ENCODE peak calls at places on chromosomes 2 and 18, in four cellular contexts. One of them, this sample, is unnamed.

GRCh38 chr2:160927335-160927734 is 232.9 kb upstream of the TANK start:
- DNase-seq in choroid plexus epithelial cell: no peak
- DNase-seq in NT2/D1: no peak
- DNase-seq in 8988T: no peak
- DNase-seq in this sample: no peak

GRCh38 chr2:222364280-222364895 is 60.0 kb upstream of the SGPP2 start:
- DNase-seq in choroid plexus epithelial cell: peak; percentile 1
- DNase-seq in 8988T: no peak
- DNase-seq in NT2/D1: no peak
- DNase-seq in this sample: no peak

GRCh38 chr2:46989491-46990230 is 74.1 kb upstream of the MCFD2 start:
- DNase-seq in choroid plexus epithelial cell: no peak
- DNase-seq in 8988T: no peak
- DNase-seq in NT2/D1: no peak
- DNase-seq in this sample: no peak

GRCh38 chr18:59451963-59452362 is 92.9 kb upstream of the LMAN1 start:
- DNase-seq in 8988T: no peak
- DNase-seq in NT2/D1: no peak
- DNase-seq in choroid plexus epithelial cell: no peak
- DNase-seq in this sample: no peak

GRCh38 chr2:126776255-126776654 is 120.3 kb downstream of the GYPC start:
- DNase-seq in choroid plexus epithelial cell: no peak
- DNase-seq in 8988T: no peak
- DNase-seq in NT2/D1: no peak
- DNase-seq in this sample: no peak

GRCh38 chr2:100106460-100106859 is 35.9 kb downstream of the AFF3 start:
- DNase-seq in choroid plexus epithelial cell: no peak
- DNase-seq in 8988T: no peak
- DNase-seq in NT2/D1: peak; percentile 32
- DNase-seq in this sample: peak; percentile 57

GRCh38 chr2:233801357-233802131 is 23.4 kb downstream of the MROH2A start:
- DNase-seq in 8988T: no peak
- DNase-seq in NT2/D1: no peak
- DNase-seq in choroid plexus epithelial cell: peak; percentile 11
- DNase-seq in this sample: no peak

GRCh38 chr2:62591491-62591890 is 85.5 kb upstream of the TMEM17 start:
- DNase-seq in NT2/D1: no peak
- DNase-seq in 8988T: no peak
- DNase-seq in choroid plexus epithelial cell: no peak
- DNase-seq in this sample: no peak

GRCh38 chr2:201699384-201699783 is 940 bp upstream of the MPP4 start:
- DNase-seq in choroid plexus epithelial cell: no peak
- DNase-seq in 8988T: no peak
- DNase-seq in NT2/D1: no peak
- DNase-seq in this sample: no peak

GRCh38 chr2:238461916-238462315 is 35.2 kb downstream of the ASB1 start:
- DNase-seq in 8988T: no peak
- DNase-seq in choroid plexus epithelial cell: no peak
- DNase-seq in NT2/D1: no peak
- DNase-seq in this sample: no peak

GRCh38 chr2:215613265-215613664 is 177.4 kb upstream of the FN1 start:
- DNase-seq in NT2/D1: peak; percentile 25
- DNase-seq in choroid plexus epithelial cell: peak; percentile 54
- DNase-seq in 8988T: no peak
- DNase-seq in this sample: no peak

GRCh38 chr18:27136208-27136535 is 48.9 kb downstream of the CHST9 start:
- DNase-seq in choroid plexus epithelial cell: peak; percentile 10
- DNase-seq in NT2/D1: no peak
- DNase-seq in 8988T: peak; percentile 27
- DNase-seq in this sample: peak; percentile 8

GRCh38 chr2:47119001-47119400 is 36.1 kb downstream of the STPG4 start:
- DNase-seq in choroid plexus epithelial cell: peak; percentile 42
- DNase-seq in NT2/D1: no peak
- DNase-seq in 8988T: no peak
- DNase-seq in this sample: no peak

GRCh38 chr2:226985227-226985946 is 149.5 kb downstream of the RHBDD1 start:
- DNase-seq in NT2/D1: peak; percentile 38
- DNase-seq in 8988T: no peak
- DNase-seq in choroid plexus epithelial cell: peak; percentile 93
- DNase-seq in this sample: peak; percentile 33

GRCh38 chr2:108565778-108566375 is 31.6 kb downstream of the LIMS1 start:
- DNase-seq in NT2/D1: no peak
- DNase-seq in 8988T: no peak
- DNase-seq in choroid plexus epithelial cell: no peak
- DNase-seq in this sample: no peak

GRCh38 chr2:207390302-207391095 is 139.3 kb upstream of the CREB1 start:
- DNase-seq in NT2/D1: no peak
- DNase-seq in choroid plexus epithelial cell: no peak
- DNase-seq in 8988T: no peak
- DNase-seq in this sample: no peak

GRCh38 chr2:173264603-173265366 is 89.9 kb upstream of the CDCA7 start:
- DNase-seq in NT2/D1: peak; percentile 55
- DNase-seq in 8988T: no peak
- DNase-seq in choroid plexus epithelial cell: no peak
- DNase-seq in this sample: no peak

GRCh38 chr18:9147440-9148238 is 11.1 kb downstream of the ANKRD12 start:
- DNase-seq in NT2/D1: peak; percentile 6
- DNase-seq in 8988T: no peak
- DNase-seq in choroid plexus epithelial cell: peak; percentile 89
- DNase-seq in this sample: peak; percentile 34

GRCh38 chr2:183533021-183533420 is 408.8 kb downstream of the NUP35 start:
- DNase-seq in choroid plexus epithelial cell: no peak
- DNase-seq in 8988T: no peak
- DNase-seq in NT2/D1: no peak
- DNase-seq in this sample: no peak

GRCh38 chr2:158144914-158145625 is 43.4 kb downstream of the UPP2 start:
- DNase-seq in choroid plexus epithelial cell: no peak
- DNase-seq in NT2/D1: no peak
- DNase-seq in 8988T: no peak
- DNase-seq in this sample: no peak

GRCh38 chr2:10132596-10132995 is 10.1 kb downstream of the RRM2 start:
- DNase-seq in NT2/D1: no peak
- DNase-seq in choroid plexus epithelial cell: no peak
- DNase-seq in 8988T: no peak
- DNase-seq in this sample: no peak

GRCh38 chr2:96737831-96738230 is 2.0 kb downstream of the LMAN2L start:
- DNase-seq in choroid plexus epithelial cell: no peak
- DNase-seq in NT2/D1: no peak
- DNase-seq in 8988T: no peak
- DNase-seq in this sample: no peak

GRCh38 chr2:20139828-20140227 is 85.1 kb downstream of the SDC1 start:
- DNase-seq in choroid plexus epithelial cell: no peak
- DNase-seq in 8988T: no peak
- DNase-seq in NT2/D1: no peak
- DNase-seq in this sample: no peak

GRCh38 chr2:205293559-205293958 is 388.7 kb upstream of the NRP2 start:
- DNase-seq in 8988T: no peak
- DNase-seq in choroid plexus epithelial cell: no peak
- DNase-seq in NT2/D1: no peak
- DNase-seq in this sample: no peak

GRCh38 chr2:239800785-239801184 is 224.4 kb downstream of the NDUFA10 start:
- DNase-seq in NT2/D1: no peak
- DNase-seq in choroid plexus epithelial cell: no peak
- DNase-seq in 8988T: no peak
- DNase-seq in this sample: no peak

GRCh38 chr2:33136570-33136969 is 189.8 kb downstream of the LTBP1 start:
- DNase-seq in 8988T: no peak
- DNase-seq in choroid plexus epithelial cell: peak; percentile 56
- DNase-seq in NT2/D1: no peak
- DNase-seq in this sample: no peak

GRCh38 chr2:200966770-200967169 is 3.3 kb upstream of the ORC2 start:
- DNase-seq in 8988T: no peak
- DNase-seq in choroid plexus epithelial cell: peak; percentile 88
- DNase-seq in NT2/D1: no peak
- DNase-seq in this sample: no peak

GRCh38 chr2:231919341-231920035 is 6.7 kb downstream of the NPPC start:
- DNase-seq in NT2/D1: no peak
- DNase-seq in 8988T: no peak
- DNase-seq in choroid plexus epithelial cell: no peak
- DNase-seq in this sample: no peak